ENCODE peak calls at places on chromosomes 2 and 18, in five cellular contexts. One of them, this sample, is unnamed. For H3K9me3, the result is how much of the 10 kb centered on the place peaks cover.

GRCh38 chr18:1408331-1408835 is 503.7 kb downstream of the ADCYAP1 start:
- DNase-seq in GM12878: no peak
- DNase-seq in HepG2: no peak
- DNase-seq in K562: peak
- DNase-seq in A549: no peak
- DNase-seq in this sample: no peak

GRCh38 chr2:85888020-85888744 is 608 bp downstream of the ST3GAL5 start:
- DNase-seq in GM12878: no peak
- DNase-seq in HepG2: no peak
- DNase-seq in K562: peak
- DNase-seq in A549: no peak
- DNase-seq in this sample: peak

GRCh38 chr2:11236335-11236734 is 81.1 kb downstream of the SLC66A3 start:
- DNase-seq in GM12878: no peak
- DNase-seq in HepG2: no peak
- DNase-seq in K562: peak
- DNase-seq in A549: no peak
- DNase-seq in this sample: no peak

GRCh38 chr18:37438417-37439180 is 127.0 kb downstream of the CELF4 start:
- DNase-seq in GM12878: no peak
- DNase-seq in HepG2: no peak
- DNase-seq in K562: no peak
- DNase-seq in A549: no peak
- DNase-seq in this sample: no peak

GRCh38 chr2:20447437-20448245 is 767 bp downstream of the RHOB start:
- DNase-seq in GM12878: no peak
- DNase-seq in HepG2: no peak
- DNase-seq in K562: no peak
- DNase-seq in A549: peak
- DNase-seq in this sample: peak

GRCh38 chr18:57258131-57258777 is 94.1 kb upstream of the ST8SIA3 start:
- DNase-seq in GM12878: no peak
- DNase-seq in HepG2: no peak
- DNase-seq in K562: no peak
- DNase-seq in A549: no peak
- DNase-seq in this sample: no peak

GRCh38 chr2:12761109-12761508 is 44.4 kb downstream of the TRIB2 start:
- DNase-seq in GM12878: no peak
- DNase-seq in HepG2: no peak
- DNase-seq in K562: no peak
- DNase-seq in A549: no peak
- DNase-seq in this sample: no peak

GRCh38 chr18:68519341-68519740 is 195.6 kb downstream of the TMX3 start:
- DNase-seq in GM12878: no peak
- DNase-seq in HepG2: no peak
- DNase-seq in K562: no peak
- DNase-seq in A549: no peak
- DNase-seq in this sample: no peak

GRCh38 chr2:42060718-42061619 is 13.1 kb downstream of the PKDCC start:
- DNase-seq in GM12878: no peak
- DNase-seq in HepG2: no peak
- DNase-seq in K562: no peak
- DNase-seq in A549: no peak
- DNase-seq in this sample: no peak

GRCh38 chr2:169767243-169767888 is 31.3 kb upstream of the SSB start:
- DNase-seq in GM12878: no peak
- DNase-seq in HepG2: peak
- DNase-seq in K562: peak
- DNase-seq in A549: peak
- DNase-seq in this sample: peak

GRCh38 chr2:53202063-53202462 is 565.5 kb upstream of the CHAC2 start:
- DNase-seq in GM12878: no peak
- DNase-seq in HepG2: peak
- DNase-seq in K562: no peak
- DNase-seq in A549: peak
- DNase-seq in this sample: peak

GRCh38 chr2:238418196-238418998 is 8.3 kb upstream of the ASB1 start:
- DNase-seq in GM12878: no peak
- DNase-seq in HepG2: no peak
- DNase-seq in K562: no peak
- DNase-seq in A549: no peak
- DNase-seq in this sample: no peak

GRCh38 chr2:85734942-85735608 is 18.7 kb upstream of the ATOH8 start:
- DNase-seq in GM12878: no peak
- DNase-seq in HepG2: no peak
- DNase-seq in K562: no peak
- DNase-seq in A549: no peak
- DNase-seq in this sample: peak

GRCh38 chr18:61189376-61189775 is 143.9 kb upstream of the CDH20 start:
- DNase-seq in GM12878: no peak
- DNase-seq in HepG2: no peak
- DNase-seq in K562: no peak
- DNase-seq in A549: no peak
- DNase-seq in this sample: no peak

GRCh38 chr18:80191264-80191663 is 56.0 kb downstream of the PARD6G start:
- DNase-seq in GM12878: no peak
- DNase-seq in HepG2: no peak
- DNase-seq in K562: no peak
- DNase-seq in A549: no peak
- DNase-seq in this sample: no peak

GRCh38 chr2:163711699-163712098 is 24.1 kb downstream of the FIGN start:
- DNase-seq in GM12878: no peak
- DNase-seq in HepG2: no peak
- DNase-seq in K562: no peak
- DNase-seq in A549: no peak
- DNase-seq in this sample: no peak

GRCh38 chr2:49035477-49035876 is 118.8 kb downstream of the FSHR start:
- DNase-seq in GM12878: no peak
- DNase-seq in HepG2: no peak
- DNase-seq in K562: no peak
- DNase-seq in A549: no peak
- DNase-seq in this sample: no peak

GRCh38 chr2:204664708-204665121 is 119.4 kb downstream of the PARD3B start:
- DNase-seq in GM12878: no peak
- DNase-seq in HepG2: peak
- DNase-seq in K562: no peak
- DNase-seq in A549: peak
- DNase-seq in this sample: peak

GRCh38 chr2:42028571-42029148 is 19.2 kb upstream of the PKDCC start:
- DNase-seq in GM12878: peak
- DNase-seq in HepG2: no peak
- DNase-seq in K562: no peak
- DNase-seq in A549: no peak
- DNase-seq in this sample: no peak

DNA sequence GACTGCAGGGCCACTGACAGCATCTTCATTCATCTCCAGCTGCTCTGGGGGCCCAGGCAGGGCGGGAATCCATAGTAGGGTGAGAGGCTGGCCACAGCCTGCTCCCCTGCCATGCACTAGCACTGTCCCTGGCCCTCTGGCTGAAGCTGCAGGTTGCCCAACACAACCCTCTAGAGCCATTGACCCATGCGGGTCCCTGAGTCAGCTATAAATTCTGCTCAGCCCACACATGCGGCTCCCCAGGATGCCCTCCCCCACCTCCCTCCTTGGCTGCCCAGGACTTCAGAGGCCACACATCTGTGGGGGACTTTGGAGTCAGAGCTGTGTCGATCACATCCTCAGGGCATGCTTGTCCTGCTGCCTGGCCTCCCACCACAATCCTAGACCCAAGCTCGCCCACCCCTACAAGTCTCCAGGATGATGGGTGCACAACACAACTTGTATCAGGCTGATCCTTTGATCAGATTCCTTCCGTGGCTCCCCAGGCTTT is 97.0 kb downstream of the TFCP2L1 start:
- DNase-seq in GM12878: no peak
- DNase-seq in HepG2: no peak
- DNase-seq in K562: no peak
- DNase-seq in A549: no peak
- DNase-seq in this sample: no peak
- TF ChIP-seq MYC in GM12878: no peak
- TF ChIP-seq MYC in HepG2: no peak
- TF ChIP-seq MYC in K562: no peak
- TF ChIP-seq MYC in A549: no peak
- TF ChIP-seq MYC in this sample: no peak

DNA sequence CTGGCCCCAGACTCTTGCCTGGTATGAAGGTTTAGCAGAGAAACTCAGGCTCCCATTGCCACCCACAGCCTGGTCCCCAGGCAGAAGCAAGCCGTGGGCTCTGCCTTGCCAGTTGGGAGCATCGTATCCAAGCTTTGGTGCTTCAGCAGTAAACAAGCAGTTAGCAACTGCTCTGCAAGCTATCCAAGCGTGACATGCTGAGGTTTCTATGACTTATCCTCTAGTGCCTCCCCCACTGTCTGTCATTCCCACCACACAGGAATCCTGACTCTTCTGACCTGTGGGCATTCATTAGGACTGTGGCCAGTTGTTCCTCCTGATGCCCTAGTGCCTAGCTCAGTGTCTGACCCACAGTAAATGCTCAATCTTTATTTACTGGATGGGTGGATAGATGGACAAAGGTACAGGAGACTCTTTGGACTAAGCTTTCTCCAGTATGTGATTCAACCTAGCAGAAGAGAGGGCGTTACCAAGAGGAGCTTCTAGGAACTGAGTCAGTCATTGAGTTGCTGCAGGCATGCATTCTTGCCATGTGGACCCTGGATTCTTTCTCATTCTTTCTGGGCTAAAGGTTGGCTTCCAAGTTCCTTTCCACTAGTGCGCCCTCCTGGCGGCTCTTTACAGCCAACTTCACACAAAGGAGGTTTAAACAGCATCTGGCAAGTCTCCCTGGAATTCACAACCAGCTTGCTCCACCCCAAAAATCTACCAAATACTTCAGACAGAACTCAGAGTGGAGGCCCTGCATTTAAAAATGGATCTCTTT is 40.6 kb upstream of the MRPL19 start:
- DNase-seq in GM12878: no peak
- DNase-seq in HepG2: peak
- DNase-seq in K562: no peak
- DNase-seq in A549: peak
- DNase-seq in this sample: peak
- TF ChIP-seq MAX in GM12878: no peak
- TF ChIP-seq MAX in HepG2: peak
- TF ChIP-seq MAX in K562: no peak
- TF ChIP-seq MAX in A549: peak
- TF ChIP-seq MAX in this sample: no peak

GRCh38 chr2:140873915-140874531 is 1256.8 kb downstream of the LRP1B start:
- DNase-seq in GM12878: no peak
- DNase-seq in HepG2: no peak
- DNase-seq in K562: no peak
- DNase-seq in A549: peak
- DNase-seq in this sample: no peak
- H3K9me3 ChIP-seq in GM12878: under half
- H3K9me3 ChIP-seq in HepG2: under half
- H3K9me3 ChIP-seq in K562: under half
- H3K9me3 ChIP-seq in A549: under half
- H3K9me3 ChIP-seq in this sample: under half

GRCh38 chr18:21652073-21652472 is 40.0 kb downstream of the SNRPD1 start:
- DNase-seq in GM12878: no peak
- DNase-seq in HepG2: no peak
- DNase-seq in K562: no peak
- DNase-seq in A549: no peak
- DNase-seq in this sample: no peak
- TF ChIP-seq MYC in GM12878: no peak
- TF ChIP-seq MYC in HepG2: no peak
- TF ChIP-seq MYC in K562: no peak
- TF ChIP-seq MYC in A549: no peak
- TF ChIP-seq MYC in this sample: no peak